ENCODE peak calls at places on chromosome 19, in seven cellular contexts. One of them, this sample, is unnamed.

GRCh38 chr19:28840891-28841290 is 372.1 kb downstream of the UQCRFS1 start:
- DNase-seq in kidney: no peak
- DNase-seq in IMR-90: no peak
- DNase-seq in endothelial cell of umbilical vein: no peak
- DNase-seq in fibroblast of lung: no peak
- DNase-seq in neural progenitor cell: peak; percentile 19
- DNase-seq in HCT116: no peak
- DNase-seq in this sample: no peak

GRCh38 chr19:51431124-51431523 is 13.7 kb upstream of the SIGLEC10 start:
- DNase-seq in IMR-90: no peak
- DNase-seq in fibroblast of lung: no peak
- DNase-seq in HCT116: no peak
- DNase-seq in endothelial cell of umbilical vein: no peak
- DNase-seq in kidney: no peak
- DNase-seq in neural progenitor cell: no peak
- DNase-seq in this sample: no peak

GRCh38 chr19:34432797-34433196 is 4.6 kb downstream of the UBA2 start:
- DNase-seq in neural progenitor cell: no peak
- DNase-seq in fibroblast of lung: no peak
- DNase-seq in IMR-90: no peak
- DNase-seq in HCT116: no peak
- DNase-seq in kidney: no peak
- DNase-seq in endothelial cell of umbilical vein: peak; percentile 53
- DNase-seq in this sample: peak; percentile 45

GRCh38 chr19:27744926-27745844 is 1467.8 kb downstream of the UQCRFS1 start:
- DNase-seq in neural progenitor cell: no peak
- DNase-seq in endothelial cell of umbilical vein: no peak
- DNase-seq in fibroblast of lung: peak; percentile 61
- DNase-seq in kidney: no peak
- DNase-seq in IMR-90: no peak
- DNase-seq in HCT116: no peak
- DNase-seq in this sample: peak; percentile 13

GRCh38 chr19:39765091-39766076 is 13.3 kb upstream of the LEUTX start:
- DNase-seq in endothelial cell of umbilical vein: peak; percentile 43
- DNase-seq in IMR-90: peak; percentile 41
- DNase-seq in kidney: no peak
- DNase-seq in fibroblast of lung: peak; percentile 20
- DNase-seq in neural progenitor cell: peak; percentile 83
- DNase-seq in HCT116: peak; percentile 36
- DNase-seq in this sample: peak; percentile 85

GRCh38 chr19:33303791-33304759 is 1.7 kb upstream of the CEBPA start:
- DNase-seq in kidney: peak; percentile 82
- DNase-seq in HCT116: no peak
- DNase-seq in IMR-90: no peak
- DNase-seq in fibroblast of lung: no peak
- DNase-seq in endothelial cell of umbilical vein: no peak
- DNase-seq in neural progenitor cell: no peak
- DNase-seq in this sample: no peak

GRCh38 chr19:11337080-11337479 is 2.4 kb downstream of the RAB3D start:
- DNase-seq in neural progenitor cell: no peak
- DNase-seq in endothelial cell of umbilical vein: no peak
- DNase-seq in kidney: no peak
- DNase-seq in fibroblast of lung: no peak
- DNase-seq in HCT116: no peak
- DNase-seq in IMR-90: no peak
- DNase-seq in this sample: no peak

GRCh38 chr19:17450264-17451075 is 2.0 kb upstream of the TMEM221 start:
- DNase-seq in fibroblast of lung: no peak
- DNase-seq in IMR-90: no peak
- DNase-seq in kidney: no peak
- DNase-seq in HCT116: peak; percentile 88
- DNase-seq in neural progenitor cell: no peak
- DNase-seq in endothelial cell of umbilical vein: no peak
- DNase-seq in this sample: no peak

GRCh38 chr19:7701049-7701653 is 780 bp downstream of the FCER2 start:
- DNase-seq in neural progenitor cell: no peak
- DNase-seq in endothelial cell of umbilical vein: no peak
- DNase-seq in fibroblast of lung: no peak
- DNase-seq in IMR-90: no peak
- DNase-seq in kidney: no peak
- DNase-seq in HCT116: no peak
- DNase-seq in this sample: no peak

GRCh38 chr19:55766466-55766865 is 2.5 kb upstream of the RFPL4AL1 start:
- DNase-seq in neural progenitor cell: no peak
- DNase-seq in kidney: no peak
- DNase-seq in fibroblast of lung: no peak
- DNase-seq in IMR-90: no peak
- DNase-seq in HCT116: no peak
- DNase-seq in endothelial cell of umbilical vein: no peak
- DNase-seq in this sample: no peak

GRCh38 chr19:11942843-11943108 is 17.9 kb downstream of the ZNF700 start:
- DNase-seq in HCT116: no peak
- DNase-seq in kidney: no peak
- DNase-seq in fibroblast of lung: no peak
- DNase-seq in IMR-90: no peak
- DNase-seq in endothelial cell of umbilical vein: no peak
- DNase-seq in neural progenitor cell: no peak
- DNase-seq in this sample: no peak

GRCh38 chr19:38142176-38143035 is 81.6 kb downstream of the DPF1 start:
- DNase-seq in HCT116: no peak
- DNase-seq in IMR-90: peak; percentile 28
- DNase-seq in kidney: no peak
- DNase-seq in neural progenitor cell: peak; percentile 83
- DNase-seq in fibroblast of lung: peak; percentile 41
- DNase-seq in endothelial cell of umbilical vein: peak; percentile 37
- DNase-seq in this sample: peak; percentile 94

GRCh38 chr19:40070058-40070457 is 14.0 kb upstream of the ZNF780B start:
- DNase-seq in endothelial cell of umbilical vein: no peak
- DNase-seq in IMR-90: no peak
- DNase-seq in fibroblast of lung: no peak
- DNase-seq in neural progenitor cell: no peak
- DNase-seq in HCT116: no peak
- DNase-seq in kidney: no peak
- DNase-seq in this sample: no peak

GRCh38 chr19:14342809-14343208 is 38.4 kb upstream of the ADGRE5 start:
- DNase-seq in HCT116: no peak
- DNase-seq in endothelial cell of umbilical vein: no peak
- DNase-seq in neural progenitor cell: no peak
- DNase-seq in IMR-90: no peak
- DNase-seq in kidney: no peak
- DNase-seq in fibroblast of lung: no peak
- DNase-seq in this sample: no peak

GRCh38 chr19:51097166-51097736 is 11.0 kb downstream of the CTU1 start:
- DNase-seq in IMR-90: peak; percentile 62
- DNase-seq in HCT116: peak; percentile 31
- DNase-seq in kidney: peak; percentile 84
- DNase-seq in neural progenitor cell: peak; percentile 70
- DNase-seq in fibroblast of lung: peak; percentile 38
- DNase-seq in endothelial cell of umbilical vein: peak; percentile 27
- DNase-seq in this sample: peak; percentile 90

GRCh38 chr19:7395793-7396192 is 47.1 kb downstream of the ARHGEF18 start:
- DNase-seq in HCT116: no peak
- DNase-seq in fibroblast of lung: no peak
- DNase-seq in neural progenitor cell: no peak
- DNase-seq in kidney: no peak
- DNase-seq in IMR-90: no peak
- DNase-seq in endothelial cell of umbilical vein: no peak
- DNase-seq in this sample: no peak

GRCh38 chr19:54473071-54473941 is at the start of gene CDC42EP5:
- DNase-seq in HCT116: no peak
- DNase-seq in IMR-90: peak; percentile 85
- DNase-seq in endothelial cell of umbilical vein: peak; percentile 90
- DNase-seq in kidney: peak; percentile 94
- DNase-seq in neural progenitor cell: peak; percentile 32
- DNase-seq in fibroblast of lung: peak; percentile 81
- DNase-seq in this sample: peak; percentile 61

GRCh38 chr19:32708457-32708856 is 11.1 kb upstream of the TDRD12 start:
- DNase-seq in HCT116: no peak
- DNase-seq in fibroblast of lung: no peak
- DNase-seq in IMR-90: no peak
- DNase-seq in kidney: peak; percentile 7
- DNase-seq in neural progenitor cell: no peak
- DNase-seq in endothelial cell of umbilical vein: no peak
- DNase-seq in this sample: no peak

GRCh38 chr19:13118424-13119193 is 545 bp downstream of the NACC1 start:
- DNase-seq in neural progenitor cell: peak; percentile 93
- DNase-seq in HCT116: no peak
- DNase-seq in IMR-90: peak; percentile 31
- DNase-seq in endothelial cell of umbilical vein: no peak
- DNase-seq in kidney: peak; percentile 90
- DNase-seq in fibroblast of lung: peak; percentile 57
- DNase-seq in this sample: peak; percentile 96

GRCh38 chr19:13117772-13118423 is at the start of gene NACC1:
- DNase-seq in fibroblast of lung: peak; percentile 84
- DNase-seq in IMR-90: peak; percentile 82
- DNase-seq in HCT116: peak; percentile 89
- DNase-seq in neural progenitor cell: peak; percentile 97
- DNase-seq in endothelial cell of umbilical vein: peak; percentile 87
- DNase-seq in kidney: peak; percentile 95
- DNase-seq in this sample: peak; percentile 95

GRCh38 chr19:13121551-13122274 is 3.6 kb downstream of the NACC1 start:
- DNase-seq in neural progenitor cell: no peak
- DNase-seq in fibroblast of lung: no peak
- DNase-seq in HCT116: no peak
- DNase-seq in IMR-90: no peak
- DNase-seq in endothelial cell of umbilical vein: no peak
- DNase-seq in kidney: no peak
- DNase-seq in this sample: peak; percentile 38

GRCh38 chr19:13120817-13121216 is 2.8 kb downstream of the NACC1 start:
- DNase-seq in kidney: no peak
- DNase-seq in endothelial cell of umbilical vein: no peak
- DNase-seq in IMR-90: peak; percentile 85
- DNase-seq in fibroblast of lung: peak; percentile 75
- DNase-seq in neural progenitor cell: no peak
- DNase-seq in HCT116: no peak
- DNase-seq in this sample: peak; percentile 62

DNA sequence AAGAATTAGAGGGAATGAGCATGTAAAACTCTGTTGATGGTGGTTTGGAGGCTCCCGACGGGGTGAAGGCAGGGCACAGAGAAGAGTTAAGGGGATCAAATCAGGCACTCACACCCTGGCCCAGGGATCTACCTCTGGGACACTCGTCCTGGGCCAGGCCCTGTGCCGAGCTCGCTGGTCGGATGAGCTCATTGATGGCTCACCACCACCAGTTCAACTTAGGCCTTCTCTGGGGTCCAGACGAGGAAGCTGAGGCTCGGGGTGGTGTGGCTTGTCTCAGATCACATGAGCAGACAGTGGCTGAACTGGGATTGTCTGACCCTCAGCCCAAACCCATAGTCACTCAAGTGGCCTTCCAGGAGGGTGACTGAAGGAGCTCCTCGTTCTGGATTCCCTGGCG is 1.6 kb downstream of the NACC1 start:
- DNase-seq in IMR-90: no peak
- DNase-seq in HCT116: no peak
- DNase-seq in fibroblast of lung: peak; percentile 32
- DNase-seq in endothelial cell of umbilical vein: no peak
- DNase-seq in neural progenitor cell: no peak
- DNase-seq in kidney: no peak
- DNase-seq in this sample: peak; percentile 45
- H3K9ac ChIP-seq in IMR-90: peak overlapping the region; percentile 98
- H3K9ac ChIP-seq in HCT116: peak overlapping the region; percentile 99
- H3K9ac ChIP-seq in fibroblast of lung: no peak overlapping the region
- H3K9ac ChIP-seq in endothelial cell of umbilical vein: no peak overlapping the region
- H3K9ac ChIP-seq in neural progenitor cell: no peak overlapping the region
- H3K9ac ChIP-seq in kidney: peak overlapping the region; percentile 59
- H3K9ac ChIP-seq in this sample: peak overlapping the region; percentile 51

DNA sequence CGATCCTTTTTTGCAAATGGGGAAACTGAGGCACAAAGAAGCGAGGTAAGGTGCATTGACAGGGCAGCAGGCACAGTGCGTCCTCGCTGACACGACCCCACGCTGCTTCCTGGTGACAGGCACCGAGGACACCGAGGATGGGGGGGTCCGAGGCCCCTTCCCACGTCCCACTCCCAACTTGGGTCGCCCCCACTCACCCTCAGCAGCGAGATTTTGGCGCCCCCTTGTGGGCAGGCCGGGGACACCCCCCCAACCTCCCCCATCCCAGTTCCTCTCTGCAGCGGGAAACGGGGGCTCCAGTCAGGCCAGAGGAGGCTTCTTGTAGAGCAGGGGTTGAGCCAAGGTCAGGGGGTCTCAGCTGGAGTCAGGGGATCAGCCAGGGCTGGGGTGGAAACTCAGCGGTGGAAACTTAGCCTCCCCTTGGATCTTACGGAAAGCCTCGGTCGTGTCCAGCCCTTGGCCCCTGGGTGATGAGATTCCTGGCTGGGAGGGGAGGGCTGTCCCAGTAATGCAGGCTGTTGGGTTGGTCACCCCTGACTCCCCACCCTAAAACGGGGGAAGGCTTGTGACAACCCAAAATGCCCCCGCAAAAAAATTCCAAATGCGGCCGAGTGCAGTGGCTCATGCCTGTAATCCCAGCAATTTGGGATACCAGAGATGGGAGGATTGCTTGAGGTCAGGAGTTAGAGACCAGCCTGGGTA is 8.2 kb downstream of the SMIM24 start:
- DNase-seq in kidney: no peak
- DNase-seq in neural progenitor cell: peak; percentile 53
- DNase-seq in endothelial cell of umbilical vein: peak; percentile 29
- DNase-seq in HCT116: no peak
- DNase-seq in fibroblast of lung: no peak
- DNase-seq in IMR-90: no peak
- DNase-seq in this sample: peak; percentile 80
- TF ChIP-seq CTCF in kidney: peak; percentile 62
- TF ChIP-seq CTCF in neural progenitor cell: peak; percentile 82
- TF ChIP-seq CTCF in endothelial cell of umbilical vein: peak; percentile 83
- TF ChIP-seq CTCF in HCT116: peak; percentile 71
- TF ChIP-seq CTCF in fibroblast of lung: peak; percentile 71
- TF ChIP-seq CTCF in IMR-90: peak; percentile 69
- TF ChIP-seq CTCF in this sample: peak; percentile 90

DNA sequence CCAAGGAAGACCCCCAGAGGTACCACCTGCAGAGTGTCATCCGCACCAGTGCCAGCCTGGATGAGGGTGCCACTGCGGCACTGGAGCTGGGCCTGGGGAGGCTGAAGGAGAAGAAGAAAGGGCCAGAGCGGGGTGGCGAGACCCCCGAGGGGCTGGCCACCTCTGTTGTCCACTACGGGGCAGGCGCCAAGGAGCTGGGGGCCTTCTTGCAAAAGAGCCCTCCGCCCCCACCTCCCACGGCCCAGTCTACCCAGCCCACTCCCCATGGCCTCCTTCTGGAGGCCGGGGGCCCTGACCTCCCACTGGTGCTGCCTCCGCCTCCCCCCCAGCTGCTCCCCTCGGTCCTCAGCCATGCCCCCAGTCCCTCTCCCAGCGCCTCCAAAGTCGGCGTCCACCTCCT is 5.4 kb downstream of the PRR12 start:
- DNase-seq in kidney: no peak
- DNase-seq in neural progenitor cell: no peak
- DNase-seq in IMR-90: no peak
- DNase-seq in endothelial cell of umbilical vein: no peak
- DNase-seq in HCT116: no peak
- DNase-seq in fibroblast of lung: no peak
- DNase-seq in this sample: no peak
- H3K9ac ChIP-seq in kidney: no peak overlapping the region
- H3K9ac ChIP-seq in neural progenitor cell: no peak overlapping the region
- H3K9ac ChIP-seq in IMR-90: no peak overlapping the region
- H3K9ac ChIP-seq in endothelial cell of umbilical vein: no peak overlapping the region
- H3K9ac ChIP-seq in HCT116: no peak overlapping the region
- H3K9ac ChIP-seq in fibroblast of lung: no peak overlapping the region
- H3K9ac ChIP-seq in this sample: no peak overlapping the region

DNA sequence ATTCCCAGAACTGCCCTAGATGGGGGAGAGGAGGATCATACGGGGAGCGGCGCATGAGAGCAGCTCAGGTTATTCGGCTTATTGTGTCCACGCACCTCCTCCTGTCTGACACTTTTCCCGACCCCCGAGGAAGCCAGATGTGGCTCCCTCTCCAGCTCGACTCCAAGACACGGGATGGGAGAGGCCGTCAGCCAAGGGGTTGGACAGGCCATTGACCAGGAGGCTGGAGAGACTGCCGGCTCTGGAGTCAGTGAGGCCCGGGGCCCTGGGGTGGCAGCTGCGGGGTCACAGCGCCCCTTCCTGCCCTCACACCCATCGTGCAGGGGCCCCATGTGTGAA is 2.9 kb downstream of the DMKN start:
- DNase-seq in endothelial cell of umbilical vein: no peak
- DNase-seq in neural progenitor cell: no peak
- DNase-seq in kidney: no peak
- DNase-seq in IMR-90: no peak
- DNase-seq in HCT116: no peak
- DNase-seq in fibroblast of lung: no peak
- DNase-seq in this sample: no peak
- TF ChIP-seq CTCF in endothelial cell of umbilical vein: no peak
- TF ChIP-seq CTCF in neural progenitor cell: no peak
- TF ChIP-seq CTCF in kidney: no peak
- TF ChIP-seq CTCF in IMR-90: no peak
- TF ChIP-seq CTCF in HCT116: no peak
- TF ChIP-seq CTCF in fibroblast of lung: no peak
- TF ChIP-seq CTCF in this sample: peak; percentile 7

This sample was measured in endodermal cell.